ENCODE peak calls at places on chromosomes 4 and X, in six cellular contexts. S, H, U, T, N and J are unnamed samples.

GRCh38 chrX:57821703-57822375 is 88.4 kb downstream of the ZXDA start:
- DNase-seq in S (peak), H (peak), U (no peak), T (peak), N (peak), J (peak)

GRCh38 chr4:4532371-4532770 is 9.5 kb downstream of the STX18 start:
- DNase-seq in S (no peak), H (no peak), U (no peak), T (no peak), N (no peak), J (no peak)

GRCh38 chr4:9765091-9765490 is 16.3 kb upstream of the DRD5 start:
- DNase-seq in S (no peak), H (no peak), U (no peak), T (peak), N (peak), J (no peak)

GRCh38 chrX:130109429-130110378 is 593 bp downstream of the ELF4 start:
- DNase-seq in S (no peak), H (no peak), U (peak), T (no peak), N (no peak), J (no peak)

GRCh38 chr4:114512595-114513295 is 85.9 kb upstream of the UGT8 start:
- DNase-seq in S (no peak), H (no peak), U (no peak), T (no peak), N (no peak), J (peak)

GRCh38 chr4:98828801-98829200 is 100.1 kb downstream of the EIF4E start:
- DNase-seq in S (no peak), H (no peak), U (no peak), T (no peak), N (peak), J (peak)

GRCh38 chr4:33914386-33914785 is 2329.9 kb downstream of the ARAP2 start:
- DNase-seq in S (no peak), H (no peak), U (no peak), T (no peak), N (no peak), J (no peak)

GRCh38 chr4:2480649-2481048 is 11.7 kb downstream of the RNF4 start:
- DNase-seq in S (no peak), H (no peak), U (no peak), T (no peak), N (no peak), J (no peak)

GRCh38 chr4:185219551-185220344 is 10.3 kb downstream of the SNX25 start:
- DNase-seq in S (no peak), H (no peak), U (peak), T (peak), N (peak), J (no peak)

GRCh38 chr4:160826339-160826679 is 1337.5 kb downstream of the FSTL5 start:
- DNase-seq in S (no peak), H (no peak), U (no peak), T (peak), N (no peak), J (no peak)

GRCh38 chr4:122695226-122695625 is 37.3 kb upstream of the BBS12 start:
- DNase-seq in S (no peak), H (no peak), U (no peak), T (no peak), N (no peak), J (no peak)

GRCh38 chrX:98490670-98491069 is 1607.0 kb downstream of the RPA4 start:
- DNase-seq in S (no peak), H (no peak), U (no peak), T (no peak), N (no peak), J (no peak)

GRCh38 chrX:27451324-27451723 is 11.8 kb downstream of the PPP4R3C start:
- DNase-seq in S (no peak), H (no peak), U (no peak), T (no peak), N (no peak), J (no peak)

GRCh38 chr4:118351851-118352827 is 664 bp downstream of the PRSS12 start:
- DNase-seq in S (no peak), H (no peak), U (no peak), T (peak), N (peak), J (peak)

GRCh38 chr4:158936238-158936637 is 166.6 kb upstream of the RAPGEF2 start:
- DNase-seq in S (no peak), H (no peak), U (no peak), T (no peak), N (no peak), J (no peak)

GRCh38 chrX:18855919-18856644 is 127.8 kb downstream of the PHKA2 start:
- DNase-seq in S (no peak), H (peak), U (no peak), T (no peak), N (peak), J (peak)

GRCh38 chr4:52019941-52020657 is at the start of gene LRRC66:
- DNase-seq in S (no peak), H (no peak), U (no peak), T (no peak), N (peak), J (no peak)

GRCh38 chr4:5420266-5420665 is 288.1 kb downstream of the EVC2 start:
- DNase-seq in S (no peak), H (no peak), U (no peak), T (no peak), N (no peak), J (no peak)

GRCh38 chr4:187070158-187070557 is 346.5 kb upstream of the FAT1 start:
- DNase-seq in S (no peak), H (no peak), U (no peak), T (no peak), N (no peak), J (peak)

GRCh38 chr4:86939737-86940141 is 4.9 kb downstream of the AFF1 start:
- DNase-seq in S (no peak), H (no peak), U (no peak), T (peak), N (no peak), J (no peak)

GRCh38 chr4:134089885-134090284 is 111.7 kb downstream of the PABPC4L start:
- DNase-seq in S (no peak), H (no peak), U (no peak), T (no peak), N (no peak), J (no peak)

GRCh38 chr4:173834151-173834550 is 304.1 kb upstream of the HAND2 start:
- DNase-seq in S (no peak), H (no peak), U (no peak), T (no peak), N (peak), J (no peak)

GRCh38 chrX:47361538-47362511 is 8.6 kb upstream of the ZNF157 start:
- DNase-seq in S (peak), H (peak), U (peak), T (peak), N (peak), J (peak)

GRCh38 chrX:56802428-56802827 is 73.4 kb downstream of the NBDY start:
- DNase-seq in S (no peak), H (no peak), U (no peak), T (no peak), N (no peak), J (no peak)

GRCh38 chrX:69795702-69796101 is 179.8 kb downstream of the EDA start:
- DNase-seq in S (no peak), H (no peak), U (no peak), T (no peak), N (no peak), J (no peak)

GRCh38 chr4:144313370-144313769 is 172.9 kb upstream of the GYPA start:
- DNase-seq in S (no peak), H (no peak), U (no peak), T (no peak), N (no peak), J (peak)

GRCh38 chrX:131332331-131332730 is 43.2 kb upstream of the IGSF1 start:
- DNase-seq in S (no peak), H (no peak), U (no peak), T (no peak), N (no peak), J (no peak)

GRCh38 chrX:67614414-67614813 is 70.6 kb downstream of the AR start:
- DNase-seq in S (peak), H (peak), U (no peak), T (no peak), N (peak), J (peak)

GRCh38 chrX:41478397-41478911 is 31.3 kb downstream of the NYX start:
- DNase-seq in S (no peak), H (no peak), U (no peak), T (no peak), N (no peak), J (no peak)

GRCh38 chrX:39907964-39908616 is 189.7 kb downstream of the BCOR start:
- DNase-seq in S (peak), H (peak), U (peak), T (no peak), N (peak), J (peak)